ENCODE peak calls at places on chromosomes 7 and 10, in eight cellular contexts. X is PC-3, L is coronary artery, R is upper lobe of right lung, K is endodermal cell, A is natural killer cell, I is lower leg skin, N is HFF-Myc. O is an unnamed sample.

GRCh38 chr10:42885491-42886270 is 103.1 kb downstream of the BMS1 start:
- DNase-seq in N (no peak), L (no peak), I (no peak), X (no peak), K (peak), R (no peak), A (no peak), O (no peak)

GRCh38 chr7:46772740-46773139 is 809.2 kb downstream of the TNS3 start:
- DNase-seq in X (no peak), L (no peak), A (no peak), I (no peak), K (no peak), R (no peak), N (no peak), O (no peak)

GRCh38 chr10:23157691-23158369 is 34.3 kb upstream of the PTF1A start:
- DNase-seq in R (no peak), I (no peak), N (peak), L (no peak), K (peak), X (peak), A (no peak), O (no peak)

GRCh38 chr10:90788987-90789386 is 68.9 kb downstream of the HTR7 start:
- DNase-seq in A (no peak), L (no peak), K (no peak), R (no peak), N (no peak), I (no peak), X (no peak), O (no peak)

GRCh38 chr10:30151581-30152389 is 92.4 kb upstream of the JCAD start:
- DNase-seq in R (no peak), N (peak), I (peak), K (peak), A (no peak), L (peak), X (peak), O (no peak)

GRCh38 chr10:63634488-63635090 is 113.4 kb downstream of the REEP3 start:
- DNase-seq in N (no peak), R (no peak), L (no peak), I (no peak), X (no peak), K (no peak), A (no peak), O (no peak)

GRCh38 chr7:128839751-128840177 is 9.6 kb downstream of the FLNC start:
- DNase-seq in A (no peak), N (no peak), L (no peak), X (no peak), K (no peak), R (peak), I (no peak), O (no peak)

GRCh38 chr7:139531094-139531493 is 7.6 kb downstream of the CLEC2L start:
- DNase-seq in L (no peak), X (no peak), A (no peak), K (no peak), R (no peak), N (no peak), I (no peak), O (no peak)

GRCh38 chr7:112112822-112113255 is 93.4 kb downstream of the DOCK4 start:
- DNase-seq in L (no peak), I (peak), N (no peak), K (no peak), X (no peak), R (no peak), A (no peak), O (no peak)

GRCh38 chr7:28533731-28534531 is 121.6 kb downstream of the CREB5 start:
- DNase-seq in R (no peak), K (no peak), N (no peak), X (peak), A (no peak), L (no peak), I (peak), O (no peak)

GRCh38 chr10:52566471-52567246 is 205.9 kb downstream of the MBL2 start:
- DNase-seq in R (no peak), I (no peak), L (no peak), K (no peak), X (peak), N (no peak), A (no peak), O (no peak)

GRCh38 chr10:71975891-71976725 is 11.9 kb downstream of the CHST3 start:
- DNase-seq in L (no peak), I (no peak), R (peak), N (no peak), X (peak), K (no peak), A (no peak), O (no peak)

GRCh38 chr7:35725280-35725680 is 30.3 kb upstream of the HERPUD2 start:
- DNase-seq in I (no peak), K (no peak), X (no peak), A (peak), L (no peak), N (no peak), R (no peak), O (no peak)

GRCh38 chr10:129949411-129950335 is 14.4 kb downstream of the EBF3 start:
- DNase-seq in K (peak), A (no peak), I (peak), N (no peak), X (no peak), R (no peak), L (no peak), O (no peak)

GRCh38 chr10:95300140-95300539 is 9.3 kb upstream of the PDLIM1 start:
- DNase-seq in R (no peak), K (no peak), X (no peak), L (no peak), I (no peak), A (no peak), N (no peak), O (no peak)

GRCh38 chr7:140596751-140597424 is 43.7 kb downstream of the DENND2A start:
- DNase-seq in I (no peak), K (no peak), N (no peak), X (peak), L (no peak), A (no peak), R (no peak), O (no peak)

GRCh38 chr7:1954366-1955004 is 278.3 kb downstream of the MAD1L1 start:
- DNase-seq in N (no peak), L (no peak), I (no peak), X (no peak), K (peak), R (no peak), A (no peak), O (no peak)

GRCh38 chr7:98400538-98401427 is at the start of gene BAIAP2L1:
- DNase-seq in L (no peak), A (peak), R (peak), N (no peak), I (peak), K (peak), X (peak), O (peak)

GRCh38 chr10:15313034-15313433 is 58.1 kb downstream of the FAM171A1 start:
- DNase-seq in K (no peak), L (no peak), N (no peak), R (no peak), A (no peak), X (no peak), I (no peak), O (no peak)

GRCh38 chr7:114086906-114087651 is 168.3 kb upstream of the PPP1R3A start:
- DNase-seq in A (no peak), K (peak), L (no peak), R (peak), X (no peak), I (peak), N (no peak), O (no peak)

GRCh38 chr10:46549171-46550075 is 7.0 kb downstream of the GPRIN2 start:
- DNase-seq in L (peak), I (peak), K (peak), X (no peak), A (peak), R (peak), N (no peak), O (peak)

GRCh38 chr7:122488241-122488640 is 183.7 kb upstream of the FEZF1 start:
- DNase-seq in X (peak), I (no peak), R (no peak), L (no peak), N (no peak), K (no peak), A (no peak), O (no peak)

GRCh38 chr7:157263156-157263555 is 73.6 kb upstream of the DNAJB6 start:
- DNase-seq in A (no peak), I (no peak), L (no peak), N (no peak), K (no peak), X (no peak), R (no peak), O (no peak)

GRCh38 chr7:101564778-101565211 is 64.3 kb downstream of the MYL10 start:
- DNase-seq in I (no peak), R (peak), K (peak), L (peak), N (no peak), A (no peak), X (peak), O (no peak)

GRCh38 chr10:132408823-132409666 is 12.0 kb downstream of the PWWP2B start:
- DNase-seq in A (no peak), N (no peak), L (no peak), R (peak), K (peak), X (no peak), I (no peak), O (no peak)
- TF ChIP-seq CTCF in A (no peak), N (no peak), L (no peak), R (no peak), K (no peak), X (no peak), I (no peak), O (no peak)

DNA sequence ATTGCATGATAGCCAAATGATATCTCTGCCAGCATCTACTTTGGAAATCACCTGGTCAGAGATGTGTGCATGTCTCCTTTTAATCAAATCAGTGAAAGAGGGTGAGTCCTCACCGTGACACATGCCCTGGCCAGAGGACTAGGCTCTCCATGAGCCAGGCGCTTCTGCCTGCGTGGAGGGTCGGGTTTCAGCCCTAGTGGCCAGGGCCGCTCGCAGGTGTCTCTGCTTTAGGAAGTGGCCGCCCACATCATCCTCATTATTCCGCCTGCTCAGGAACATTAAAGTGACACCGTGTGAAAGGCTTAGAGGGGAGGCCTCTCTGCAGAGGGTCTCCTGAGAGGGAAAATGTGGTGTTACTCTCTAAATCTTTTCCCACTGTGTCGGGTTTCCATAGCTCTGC is 173.6 kb upstream of the PRKCQ start:
- DNase-seq in R (no peak), K (peak), N (no peak), A (no peak), I (no peak), L (peak), X (no peak), O (no peak)
- TF ChIP-seq CTCF in R (no peak), K (peak), N (no peak), A (no peak), I (no peak), L (no peak), X (no peak), O (no peak)

DNA sequence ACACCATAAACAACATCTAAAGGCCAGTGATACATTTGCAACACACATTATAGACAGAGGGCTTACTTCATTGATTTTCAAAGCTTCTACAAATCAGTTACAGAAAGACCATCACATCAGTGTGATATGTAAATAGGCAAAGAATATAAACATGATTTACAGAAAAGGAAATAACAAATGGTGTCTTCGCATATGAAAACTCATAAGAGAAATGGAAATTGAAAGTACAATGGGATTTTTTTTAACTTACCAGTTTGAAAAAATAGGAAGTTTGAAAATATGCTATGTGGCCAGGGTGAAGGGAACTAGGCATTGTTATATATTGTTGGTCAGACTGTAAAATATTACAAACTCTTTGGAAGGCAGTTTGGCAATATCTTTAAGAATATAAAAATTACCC is 27.3 kb downstream of the SEC23IP start:
- DNase-seq in R (no peak), N (no peak), L (no peak), X (no peak), K (no peak), I (no peak), A (no peak), O (no peak)
- TF ChIP-seq CTCF in R (no peak), N (no peak), L (no peak), X (no peak), K (no peak), I (no peak), A (no peak), O (no peak)

GRCh38 chr10:98383869-98384268 is 31.1 kb downstream of the PYROXD2 start:
- DNase-seq in I (no peak), R (no peak), A (no peak), N (no peak), L (no peak), K (no peak), X (no peak), O (no peak)
- TF ChIP-seq CTCF in I (no peak), R (no peak), A (no peak), N (no peak), L (no peak), K (no peak), X (no peak), O (no peak)

DNA sequence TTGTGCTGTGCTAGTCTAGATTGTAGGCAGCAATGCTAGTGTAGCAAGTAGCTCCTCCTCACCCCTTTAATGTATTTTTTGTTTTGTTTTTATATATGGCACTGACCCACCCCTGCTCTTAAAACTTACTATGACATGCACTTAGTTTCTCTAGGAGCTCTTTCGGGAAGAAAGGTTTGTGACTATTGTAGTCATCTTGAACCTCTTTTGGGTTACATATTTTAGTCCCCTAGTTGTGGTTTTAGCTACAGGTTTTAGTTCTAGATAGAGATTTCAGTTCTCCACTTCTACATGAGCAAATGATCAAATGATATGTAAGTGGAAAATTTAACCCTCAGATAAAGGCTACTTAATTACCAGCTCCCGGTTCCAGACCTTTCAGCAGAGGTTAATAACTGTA is 14.9 kb downstream of the MINPP1 start:
- DNase-seq in R (no peak), N (no peak), I (no peak), L (no peak), X (no peak), A (no peak), K (no peak), O (no peak)
- TF ChIP-seq CTCF in R (no peak), N (no peak), I (no peak), L (no peak), X (no peak), A (no peak), K (no peak), O (no peak)

O was measured in mesothelial cell of epicardium.